ENCODE peak calls at places on chromosomes 7 and 10, in six cellular contexts. J, O, C, R, K and F are unnamed samples.

GRCh38 chr10:129161184-129161583 is 305.9 kb upstream of the MGMT start:
- DNase-seq in K (peak; percentile 13), R (no peak), C (no peak), O (no peak), J (no peak), F (no peak)

GRCh38 chr10:71390435-71390820 is 6.3 kb upstream of the CDH23 start:
- DNase-seq in J (no peak), K (no peak), O (no peak), C (no peak), R (no peak), F (no peak)

GRCh38 chr7:74501298-74501697 is 47.6 kb downstream of the GTF2IRD1 start:
- DNase-seq in O (peak; percentile 68), J (no peak), K (no peak), R (no peak), C (no peak), F (no peak)

GRCh38 chr10:10792681-10793080 is 225.0 kb upstream of the CELF2 start:
- DNase-seq in O (no peak), K (peak; percentile 95), J (peak; percentile 64), C (no peak), R (no peak), F (no peak)

GRCh38 chr7:117995850-117996650 is 122.8 kb upstream of the CTTNBP2 start:
- DNase-seq in K (no peak), C (no peak), R (no peak), O (no peak), J (no peak), F (no peak)

GRCh38 chr10:17033529-17034250 is 95.9 kb downstream of the CUBN start:
- DNase-seq in O (no peak), J (no peak), R (no peak), C (no peak), K (peak; percentile 69), F (no peak)

GRCh38 chr10:11663763-11664555 is 52.5 kb upstream of the USP6NL start:
- DNase-seq in R (no peak), C (no peak), J (no peak), K (no peak), O (no peak), F (peak; percentile 75)

GRCh38 chr7:157581740-157582139 is 244.9 kb downstream of the DNAJB6 start:
- DNase-seq in K (no peak), O (no peak), R (no peak), C (no peak), J (no peak), F (no peak)

GRCh38 chr7:21367081-21367480 is 60.8 kb upstream of the SP4 start:
- DNase-seq in R (no peak), C (no peak), K (no peak), J (no peak), O (no peak), F (no peak)

GRCh38 chr7:47493971-47494370 is 87.9 kb downstream of the TNS3 start:
- DNase-seq in O (no peak), R (no peak), J (no peak), C (no peak), K (no peak), F (no peak)

GRCh38 chr7:140213684-140214074 is 36.9 kb upstream of the KDM7A start:
- DNase-seq in O (no peak), J (no peak), C (no peak), R (no peak), K (no peak), F (no peak)

GRCh38 chr10:132384618-132385510 is 12.1 kb upstream of the PWWP2B start:
- DNase-seq in K (no peak), C (no peak), R (peak; percentile 2), J (no peak), O (no peak), F (no peak)

GRCh38 chr10:50440489-50440888 is 183.3 kb downstream of the SGMS1 start:
- DNase-seq in J (no peak), K (no peak), C (no peak), R (no peak), O (no peak), F (no peak)

GRCh38 chr7:36627836-36628235 is 96.5 kb downstream of the AOAH start:
- DNase-seq in O (no peak), R (no peak), J (no peak), C (no peak), K (no peak), F (no peak)

GRCh38 chr7:93719546-93719945 is 145.0 kb upstream of the CALCR start:
- DNase-seq in R (no peak), C (no peak), O (no peak), J (peak; percentile 66), K (peak; percentile 56), F (no peak)

GRCh38 chr7:129189661-129190310 is 1.4 kb downstream of the SMO start:
- DNase-seq in K (no peak), R (no peak), C (no peak), J (no peak), O (no peak), F (no peak)

GRCh38 chr7:139973091-139973490 is 89.7 kb downstream of the PARP12 start:
- DNase-seq in C (no peak), J (no peak), K (no peak), R (no peak), O (no peak), F (no peak)

GRCh38 chr7:89104748-89105685 is 309.5 kb upstream of the TEX47 start:
- DNase-seq in R (no peak), J (peak; percentile 9), C (no peak), O (no peak), K (no peak), F (no peak)

GRCh38 chr7:51647931-51648351 is 331.3 kb upstream of the COBL start:
- DNase-seq in O (no peak), J (no peak), C (no peak), R (no peak), K (peak; percentile 28), F (no peak)

GRCh38 chr10:71632896-71633600 is 86.5 kb downstream of the C10orf105 start:
- DNase-seq in C (no peak), K (no peak), J (no peak), O (no peak), R (no peak), F (no peak)

GRCh38 chr7:138980575-138981285 is 459 bp downstream of the KIAA1549 start:
- DNase-seq in K (peak; percentile 8), J (no peak), O (peak; percentile 17), R (no peak), C (no peak), F (no peak)

GRCh38 chr7:116592445-116592844 is 67.6 kb downstream of the CAV1 start:
- DNase-seq in J (no peak), O (peak; percentile 23), C (no peak), R (no peak), K (no peak), F (no peak)

GRCh38 chr10:14602807-14603538 is 171.7 kb downstream of the FAM107B start:
- DNase-seq in R (no peak), J (no peak), K (no peak), O (no peak), C (no peak), F (no peak)

GRCh38 chr7:2258661-2259365 is 16.8 kb downstream of the NUDT1 start:
- DNase-seq in J (no peak), R (no peak), K (no peak), C (no peak), O (no peak), F (peak; percentile 77)

GRCh38 chr7:83547526-83547925 is 101.4 kb downstream of the SEMA3E start:
- DNase-seq in K (peak; percentile 26), R (no peak), O (no peak), C (no peak), J (peak; percentile 57), F (no peak)

GRCh38 chr7:101870361-101871062 is 53.1 kb downstream of the CUX1 start:
- DNase-seq in J (no peak), C (no peak), R (no peak), K (no peak), O (no peak), F (peak; percentile 59)

GRCh38 chr10:126235979-126236851 is 152.1 kb downstream of the ADAM12 start:
- DNase-seq in O (no peak), J (no peak), R (no peak), K (no peak), C (no peak), F (no peak)

GRCh38 chr7:34096135-34096775 is 190.9 kb downstream of the BMPER start:
- DNase-seq in C (no peak), R (no peak), O (peak; percentile 46), J (peak; percentile 91), K (peak; percentile 86), F (no peak)

GRCh38 chr10:35946556-35946955 is 304.5 kb upstream of the FZD8 start:
- DNase-seq in O (no peak), K (no peak), R (no peak), C (no peak), J (no peak), F (no peak)

GRCh38 chr7:69780377-69780776 is 182.1 kb downstream of the AUTS2 start:
- DNase-seq in R (no peak), K (no peak), C (no peak), J (no peak), O (no peak), F (no peak)

GRCh38 chr10:124742418-124743187 is 1.6 kb downstream of the FAM53B start:
- DNase-seq in C (no peak), K (peak; percentile 38), R (no peak), J (no peak), O (no peak), F (no peak)